ENCODE peak calls at places on chromosome 22, in four cellular contexts. C is brain microvascular endothelial cell, J is prostate gland, N is stomach. G is an unnamed sample.

GRCh38 chr22:37734402-37734700 is 37.5 kb downstream of the TRIOBP start:
- DNase-seq in J (no peak), C (no peak), N (no peak), G (no peak)

GRCh38 chr22:42717197-42717967 is 3.3 kb downstream of the A4GALT start:
- DNase-seq in C (no peak), N (no peak), J (no peak), G (no peak)

GRCh38 chr22:46737105-46737975 is 712 bp downstream of the CERK start:
- DNase-seq in J (no peak), C (no peak), N (no peak), G (no peak)

GRCh38 chr22:46674906-46675305 is 54.7 kb downstream of the GRAMD4 start:
- DNase-seq in N (no peak), C (no peak), J (no peak), G (no peak)

GRCh38 chr22:43128928-43129424 is 14.2 kb downstream of the MCAT start:
- DNase-seq in J (no peak), C (no peak), N (peak; percentile 82), G (no peak)

GRCh38 chr22:41446057-41446501 is 522 bp downstream of the TOB2 start:
- DNase-seq in J (peak; percentile 16), N (peak; percentile 34), C (no peak), G (no peak)

GRCh38 chr22:32619614-32620426 is 145.2 kb downstream of the FBXO7 start:
- DNase-seq in J (no peak), C (peak; percentile 76), N (no peak), G (no peak)

GRCh38 chr22:27801197-27801615 is 350 bp downstream of the MN1 start:
- DNase-seq in J (no peak), N (peak; percentile 33), C (no peak), G (no peak)

GRCh38 chr22:47842119-47842518 is 1079.7 kb downstream of the TBC1D22A start:
- DNase-seq in N (no peak), C (no peak), J (no peak), G (no peak)

GRCh38 chr22:46934172-46934745 is 171.8 kb downstream of the TBC1D22A start:
- DNase-seq in N (no peak), J (no peak), C (no peak), G (no peak)

GRCh38 chr22:36425977-36426523 is 38.3 kb upstream of the MYH9 start:
- DNase-seq in J (no peak), C (no peak), N (no peak), G (no peak)

GRCh38 chr22:41534219-41534618 is 10.1 kb downstream of the POLR3H start:
- DNase-seq in C (no peak), J (no peak), N (no peak), G (no peak)

GRCh38 chr22:40196628-40197027 is 18.9 kb downstream of the TNRC6B start:
- DNase-seq in N (no peak), J (no peak), C (peak; percentile 90), G (no peak)

GRCh38 chr22:40958329-40958728 is 7.2 kb downstream of the RBX1 start:
- DNase-seq in N (no peak), C (no peak), J (peak; percentile 14), G (no peak)

GRCh38 chr22:41957941-41958556 is 6.1 kb downstream of the SMIM45 start:
- DNase-seq in C (no peak), N (no peak), J (no peak), G (no peak)

DNA sequence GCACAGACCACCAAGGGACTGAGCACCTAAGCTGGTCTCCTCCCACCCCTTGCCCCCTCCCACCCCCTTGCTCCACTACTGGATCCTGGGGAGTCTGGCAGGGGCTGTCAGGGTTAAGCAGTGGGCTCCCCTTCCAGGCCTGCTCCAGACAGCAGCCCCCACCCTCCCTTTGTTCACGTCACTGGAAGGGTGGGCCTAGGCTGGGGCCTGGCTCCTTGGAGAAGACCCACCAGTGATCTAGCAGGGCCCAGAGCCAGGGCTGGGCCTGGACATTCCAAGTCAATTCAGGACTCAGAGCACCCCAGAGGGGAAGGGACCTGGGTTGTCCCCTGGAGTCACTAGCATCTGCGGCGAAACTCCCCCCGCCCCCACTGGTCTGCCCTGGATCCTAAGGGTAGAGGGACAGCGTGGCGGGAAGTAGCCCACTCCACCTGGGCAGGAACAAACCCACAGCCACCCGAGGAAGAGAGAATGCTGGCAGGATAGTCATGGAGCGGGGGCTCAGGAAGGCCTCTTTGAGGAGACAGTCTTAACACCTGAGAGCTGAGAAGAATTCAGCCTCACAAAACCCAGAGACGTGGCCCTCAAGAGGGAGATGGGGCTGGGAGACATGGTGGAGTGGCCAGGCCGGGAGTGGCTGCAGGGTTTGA is 45.8 kb downstream of the IGLL1 start:
- DNase-seq in N (no peak), C (no peak), J (no peak), G (no peak)
- TF ChIP-seq CTCF in N (no peak), C (no peak), J (no peak), G (no peak)

DNA sequence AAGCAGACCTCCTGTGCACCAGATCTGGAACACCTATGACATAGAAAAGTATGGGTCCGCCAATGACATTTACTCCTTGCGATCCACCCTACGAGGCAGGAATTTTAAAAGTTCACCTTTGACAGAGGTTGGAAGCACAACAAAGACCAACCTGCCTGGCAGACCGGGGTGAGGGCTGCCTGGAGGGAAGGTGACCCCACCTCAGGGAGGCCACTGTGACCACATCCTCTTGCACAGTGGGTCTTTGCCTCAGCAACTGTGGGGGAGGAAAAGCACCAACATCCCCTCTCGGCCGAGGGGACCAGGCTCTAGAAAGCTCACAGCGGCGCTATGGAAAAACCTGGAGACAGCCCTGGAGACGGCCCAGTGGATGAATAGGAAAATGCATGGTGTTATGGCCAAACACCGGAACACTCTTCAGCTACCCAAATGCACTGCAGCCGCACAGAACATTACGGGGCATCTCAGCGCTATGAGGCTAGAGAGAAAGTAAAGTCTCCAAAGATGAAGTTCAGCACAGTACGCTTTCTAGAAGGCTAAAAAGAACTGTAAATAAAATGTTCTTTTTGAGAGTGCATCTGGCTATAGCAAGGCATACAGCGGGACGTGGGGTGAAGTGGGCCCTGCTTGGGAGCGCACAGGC is 1.8 kb upstream of the SHISAL1 start:
- DNase-seq in N (no peak), C (no peak), J (no peak), G (no peak)
- TF ChIP-seq CTCF in N (no peak), C (peak; percentile 23), J (no peak), G (no peak)

GRCh38 chr22:30667486-30668305 is at the start of gene DUSP18:
- DNase-seq in C (peak; percentile 86), N (peak; percentile 97), J (peak; percentile 92), G (peak; percentile 32)
- TF ChIP-seq CTCF in C (peak; percentile 54), N (no peak), J (peak; percentile 36), G (peak; percentile 40)

GRCh38 chr22:38942702-38943101 is 14.7 kb upstream of the APOBEC3A start:
- DNase-seq in N (peak; percentile 18), J (no peak), C (no peak), G (no peak)

GRCh38 chr22:38941488-38941987 is 15.9 kb upstream of the APOBEC3A start:
- DNase-seq in J (no peak), C (no peak), N (peak; percentile 25), G (no peak)

GRCh38 chr22:38943882-38944281 is 13.5 kb upstream of the APOBEC3A start:
- DNase-seq in C (no peak), N (no peak), J (no peak), G (no peak)

GRCh38 chr22:38944653-38945052 is 12.8 kb upstream of the APOBEC3A start:
- DNase-seq in C (no peak), J (no peak), N (peak; percentile 3), G (no peak)

DNA sequence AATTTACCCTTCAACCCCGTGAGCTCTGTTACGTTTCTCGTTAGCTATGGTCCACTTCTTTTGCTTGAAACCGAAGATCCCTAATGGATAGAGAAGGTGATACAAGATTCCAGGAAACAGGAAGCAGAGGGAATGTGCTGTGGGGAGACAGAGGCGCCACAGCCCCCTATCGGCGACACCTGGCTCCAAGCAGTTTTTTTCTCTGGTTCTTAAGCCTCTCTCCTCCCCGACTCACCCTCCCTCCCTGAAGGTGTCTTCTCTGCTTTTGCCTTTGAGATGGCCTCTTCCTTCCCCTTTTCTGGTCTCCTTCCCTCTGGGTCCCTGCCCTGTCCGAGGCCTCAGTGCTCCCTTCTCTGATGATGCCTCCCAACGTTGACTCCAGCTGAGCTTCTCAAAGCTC is 14.2 kb upstream of the APOBEC3A start:
- DNase-seq in N (peak; percentile 17), J (no peak), C (no peak), G (no peak)
- TF ChIP-seq CTCF in N (no peak), J (no peak), C (peak; percentile 11), G (no peak)

DNA sequence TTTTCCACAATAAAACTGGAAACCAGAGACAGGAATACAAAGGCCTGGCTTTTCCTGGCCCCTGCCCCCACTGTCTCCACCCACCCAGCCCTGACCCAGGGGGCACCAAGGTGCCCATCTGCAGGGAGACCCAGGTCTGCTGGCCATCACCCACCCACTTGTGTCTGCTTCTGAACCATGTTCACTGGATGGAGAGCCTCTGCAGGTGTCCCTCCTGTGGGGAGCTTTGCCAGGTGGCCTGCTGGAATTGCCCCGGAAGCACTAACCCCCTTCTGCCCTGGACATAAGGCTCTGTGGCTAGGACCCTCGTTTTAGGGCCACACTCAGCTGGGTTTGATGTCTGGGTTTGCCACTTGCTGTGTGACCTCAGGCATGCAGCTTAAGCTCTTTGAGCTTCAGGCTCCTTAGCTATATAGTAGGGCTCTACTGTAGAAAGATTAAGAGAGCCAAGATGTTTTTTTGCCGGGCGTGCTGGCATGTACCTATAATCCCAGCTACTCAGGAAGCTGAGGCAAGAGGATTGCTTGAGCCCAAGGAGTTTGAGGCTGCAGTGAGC is 3.9 kb downstream of the SCARF2 start:
- DNase-seq in N (no peak), C (no peak), J (no peak), G (no peak)
- TF ChIP-seq CTCF in N (no peak), C (no peak), J (no peak), G (no peak)

DNA sequence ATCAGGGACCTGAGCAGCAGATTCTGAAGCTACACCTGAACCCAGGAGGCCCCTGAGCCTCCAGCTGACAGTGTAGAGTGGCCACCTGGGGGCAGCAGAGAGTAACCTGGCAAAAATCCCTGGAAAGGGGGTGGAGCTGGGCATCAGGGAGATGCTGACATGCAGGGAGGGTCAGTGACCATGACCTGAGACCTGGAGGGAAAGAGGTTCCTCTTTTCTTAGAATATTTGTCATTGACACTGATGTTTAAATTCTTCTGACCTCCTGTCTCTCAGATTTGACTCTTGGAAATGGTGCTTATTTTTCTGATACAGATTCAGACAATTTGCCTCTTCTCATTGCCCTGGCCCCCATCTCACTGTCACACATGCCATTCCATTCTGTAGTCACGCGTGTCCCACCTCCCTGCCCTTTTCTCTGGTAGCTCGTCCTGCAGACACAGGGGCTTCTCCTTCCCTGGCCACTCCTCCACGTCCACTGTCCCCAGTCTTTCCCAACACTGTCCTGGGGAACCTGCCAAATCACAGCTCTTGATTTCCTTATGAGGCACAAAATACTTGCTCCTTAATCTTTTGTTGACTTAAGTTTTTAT is 117.2 kb upstream of the IGLL5 start:
- DNase-seq in J (peak; percentile 14), C (peak; percentile 22), N (peak; percentile 55), G (no peak)
- TF ChIP-seq CTCF in J (peak; percentile 53), C (peak; percentile 85), N (peak; percentile 54), G (peak; percentile 74)

G was measured in AG09309.